ENCODE peak calls at places on chromosomes 5 and 9, in eight cellular contexts. W is fibroblast of lung, G is left lung, S is ovary, R is IMR-90, F is tibial nerve, Q is left ventricle myocardium inferior, Y is psoas muscle. C is an unnamed sample. For H3K27me3 and H3K36me3, the result is how much of the 10 kb centered on the place peaks cover.

GRCh38 chr5:24162343-24162742 is 482.4 kb downstream of the CDH10 start:
- DNase-seq in W (no peak), S (no peak), Y (no peak), F (no peak), Q (no peak), R (no peak), G (no peak), C (no peak)

GRCh38 chr9:109499631-109500120 is 1.6 kb upstream of the PTPN3 start:
- DNase-seq in S (no peak), G (peak), R (no peak), Q (peak), W (peak), Y (peak), F (no peak), C (peak)

GRCh38 chr5:54457094-54457531 is 1.6 kb downstream of the HSPB3 start:
- DNase-seq in R (peak), Y (peak), F (no peak), Q (peak), W (peak), G (no peak), S (peak), C (peak)

GRCh38 chr9:16787724-16788123 is 82.7 kb downstream of the BNC2 start:
- DNase-seq in Q (no peak), W (peak), F (no peak), Y (no peak), R (peak), S (no peak), G (no peak), C (no peak)

GRCh38 chr5:142671276-142671675 is 14.6 kb downstream of the FGF1 start:
- DNase-seq in G (no peak), W (no peak), R (peak), Q (no peak), F (no peak), Y (no peak), S (no peak), C (no peak)

GRCh38 chr9:78692871-78693270 is 395.9 kb downstream of the PSAT1 start:
- DNase-seq in G (no peak), R (peak), Q (no peak), Y (no peak), W (peak), S (no peak), F (no peak), C (no peak)

GRCh38 chr5:143570989-143571388 is 167.5 kb upstream of the NR3C1 start:
- DNase-seq in Y (no peak), R (no peak), Q (no peak), F (no peak), W (no peak), S (no peak), G (no peak), C (no peak)

GRCh38 chr5:161399996-161400562 is 146.4 kb downstream of the GABRB2 start:
- DNase-seq in Q (no peak), G (no peak), F (no peak), Y (no peak), S (no peak), R (no peak), W (no peak), C (no peak)

GRCh38 chr5:68245325-68245724 is 29.8 kb downstream of the PIK3R1 start:
- DNase-seq in Q (no peak), W (peak), S (no peak), Y (no peak), R (peak), F (no peak), G (no peak), C (no peak)

GRCh38 chr9:91424403-91425176 is 958 bp upstream of the NFIL3 start:
- DNase-seq in W (peak), R (peak), S (peak), Y (peak), G (peak), F (peak), Q (peak), C (peak)

GRCh38 chr9:104927216-104927911 is 591 bp downstream of the ABCA1 start:
- DNase-seq in W (peak), Q (peak), S (peak), G (peak), F (no peak), Y (peak), R (peak), C (peak)

GRCh38 chr9:69180670-69181069 is 6.6 kb downstream of the TJP2 start:
- DNase-seq in G (peak), F (no peak), W (peak), R (peak), S (no peak), Y (no peak), Q (no peak), C (peak)

GRCh38 chr5:3376611-3377010 is 219.0 kb upstream of the IRX1 start:
- DNase-seq in F (no peak), W (no peak), Y (no peak), R (no peak), Q (no peak), S (no peak), G (no peak), C (no peak)

GRCh38 chr5:92887254-92887653 is 693.8 kb downstream of the NR2F1-AS1 start:
- DNase-seq in G (no peak), F (no peak), Y (no peak), Q (no peak), W (no peak), S (no peak), R (no peak), C (no peak)

GRCh38 chr5:177507596-177508216 is 1.9 kb downstream of the DOK3 start:
- DNase-seq in Y (no peak), Q (no peak), F (no peak), W (no peak), R (no peak), S (no peak), G (no peak), C (no peak)

GRCh38 chr9:123997665-123998277 is 13.8 kb upstream of the LHX2 start:
- DNase-seq in R (peak), W (no peak), G (peak), F (peak), S (no peak), Y (peak), Q (peak), C (no peak)
- H3K27me3 ChIP-seq in R (half or more), W (half or more), G (half or more), F (under half), S (under half), Y (under half), Q (half or more), C (half or more)

GRCh38 chr9:129103595-129103965 is 7.0 kb downstream of the CRAT start:
- DNase-seq in Q (no peak), Y (peak), R (no peak), G (no peak), W (no peak), S (no peak), F (no peak), C (no peak)

GRCh38 chr9:129102791-129103594 is 7.6 kb downstream of the CRAT start:
- DNase-seq in G (no peak), W (peak), R (peak), Y (peak), F (no peak), Q (peak), S (no peak), C (peak)

GRCh38 chr9:129102095-129102525 is 8.5 kb downstream of the CRAT start:
- DNase-seq in W (no peak), G (no peak), R (no peak), Q (no peak), S (no peak), F (no peak), Y (no peak), C (no peak)

GRCh38 chr9:129100383-129101169 is 10.0 kb downstream of the CRAT start:
- DNase-seq in Y (no peak), W (no peak), F (no peak), S (no peak), R (no peak), Q (no peak), G (no peak), C (no peak)

DNA sequence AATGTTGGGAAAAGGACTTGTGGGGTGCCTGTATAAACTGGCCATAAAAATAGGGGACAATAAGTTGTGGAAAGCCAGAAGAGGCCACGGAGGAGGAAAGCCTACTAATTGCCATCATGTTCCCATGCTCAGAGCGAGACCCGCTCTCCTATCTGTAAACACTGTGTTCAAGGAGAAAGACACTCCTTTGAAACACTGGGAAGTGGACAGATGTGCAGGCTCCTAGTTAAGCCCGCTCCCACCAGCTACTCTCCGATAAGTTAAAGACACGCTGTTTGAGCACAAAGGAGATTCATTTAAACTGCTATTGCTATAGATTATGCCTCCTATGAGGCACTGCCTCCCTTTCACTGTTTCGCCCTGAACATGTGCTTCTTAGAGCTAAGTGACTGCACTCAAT is 9.3 kb downstream of the CRAT start:
- DNase-seq in Y (no peak), G (no peak), S (no peak), Q (no peak), F (no peak), W (no peak), R (no peak), C (no peak)
- H3K36me3 ChIP-seq in Y (under half), G (under half), S (under half), Q (under half), F (under half), W (under half), R (under half), C (under half)

GRCh38 chr5:139700711-139701693 is 52.9 kb downstream of the CXXC5 start:
- DNase-seq in S (no peak), F (no peak), Y (no peak), W (no peak), G (no peak), R (no peak), Q (no peak), C (no peak)
- H3K4me3 ChIP-seq in S (no peak), F (no peak), Y (no peak), W (no peak), G (no peak), R (no peak), Q (no peak), C (no peak)

GRCh38 chr9:34500623-34501267 is 22.0 kb downstream of the ENHO start:
- DNase-seq in W (no peak), R (peak), F (peak), Q (peak), G (peak), S (peak), Y (peak), C (no peak)
- H3K27me3 ChIP-seq in W (under half), R (half or more), F (under half), Q (under half), G (under half), S (under half), Y (under half), C (under half)

DNA sequence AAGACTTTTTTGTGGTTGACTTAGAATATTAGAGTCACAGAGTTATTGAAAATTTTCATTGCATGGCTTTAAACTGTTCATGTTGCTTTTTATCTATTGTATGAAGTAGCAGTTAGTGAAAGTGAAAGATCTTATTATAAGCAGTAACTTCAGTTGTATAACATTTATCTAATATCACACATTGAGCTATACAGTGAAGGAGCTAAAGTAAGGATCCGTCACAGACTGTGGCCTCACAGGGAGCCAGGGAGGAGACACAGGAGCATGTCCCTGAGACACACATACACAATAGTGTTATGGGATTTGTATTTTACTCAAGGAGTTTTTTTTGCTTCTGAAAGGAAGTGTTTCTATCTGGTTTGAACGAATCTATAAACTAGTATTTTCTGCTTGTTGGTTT is 34.0 kb downstream of the LMNB1 start:
- DNase-seq in Q (no peak), G (no peak), S (no peak), W (no peak), F (no peak), R (no peak), Y (no peak), C (no peak)
- H3K36me3 ChIP-seq in Q (under half), G (under half), S (under half), W (under half), F (under half), R (under half), Y (under half), C (half or more)

GRCh38 chr9:131404581-131404980 is 10.7 kb downstream of the PRRC2B start:
- DNase-seq in R (peak), W (peak), S (no peak), Q (no peak), G (no peak), F (no peak), Y (no peak), C (no peak)

GRCh38 chr9:131402073-131402472 is 8.2 kb downstream of the PRRC2B start:
- DNase-seq in F (no peak), W (peak), Q (no peak), G (no peak), Y (no peak), R (peak), S (no peak), C (no peak)

GRCh38 chr9:131403493-131403773 is 9.5 kb downstream of the PRRC2B start:
- DNase-seq in Y (no peak), Q (no peak), R (no peak), W (no peak), S (no peak), G (no peak), F (no peak), C (no peak)

GRCh38 chr9:131404987-131405386 is 11.1 kb downstream of the PRRC2B start:
- DNase-seq in R (no peak), S (no peak), G (no peak), W (peak), Y (no peak), F (no peak), Q (no peak), C (no peak)

DNA sequence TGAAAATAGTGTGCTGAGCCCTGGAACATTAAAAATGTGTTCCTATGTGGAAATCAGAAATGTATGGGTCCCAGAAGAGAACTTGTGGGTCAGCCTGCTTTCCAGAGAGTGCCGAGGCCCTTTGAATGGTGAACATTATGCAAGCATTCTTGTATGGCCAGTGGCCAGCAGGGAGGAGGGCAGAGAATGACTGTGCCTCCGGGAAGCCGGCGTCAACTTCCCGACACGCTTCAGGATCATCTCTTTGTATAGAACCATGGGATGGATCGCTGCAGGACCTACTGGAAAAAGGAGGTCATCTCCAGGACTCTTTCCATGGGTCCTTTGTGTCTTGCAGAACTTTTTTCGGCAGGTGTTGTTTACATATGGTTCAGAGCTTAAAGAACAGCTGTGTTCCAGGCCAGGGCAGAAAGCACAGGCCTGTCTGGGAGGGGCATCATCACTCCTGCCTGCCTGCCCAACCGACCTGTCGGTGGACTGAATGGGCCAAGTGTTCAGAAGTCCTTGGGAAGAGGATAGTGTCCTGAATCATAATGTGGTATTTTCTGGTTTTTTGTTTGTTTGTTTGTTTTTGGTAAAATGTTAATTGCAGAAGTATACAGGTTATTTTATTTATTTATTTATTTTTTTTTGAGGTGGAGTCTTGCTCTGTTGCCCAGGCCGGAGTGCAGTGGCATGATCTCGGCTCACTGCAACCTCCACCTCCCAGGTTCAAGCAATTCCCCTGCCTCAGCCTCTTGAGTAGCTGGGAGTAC is 9.0 kb downstream of the PRRC2B start:
- DNase-seq in Y (peak), S (peak), W (peak), F (peak), Q (peak), G (peak), R (peak), C (peak)
- H3K4me3 ChIP-seq in Y (peak), S (no peak), W (peak), F (no peak), Q (peak), G (no peak), R (no peak), C (peak)